ENCODE peak calls at places on chromosomes 16 and 17, in ten cellular contexts. I is fibroblast of lung; O is CD8-positive, alpha-beta memory T cell; M is neural progenitor cell; H is neuronal stem cell; K is heart left ventricle; R is cardiac muscle cell; S is transverse colon; G is PC-9; T is ovary. C is an unnamed sample. For H3K27me3 and H3K4me1, the result is how much of the 10 kb centered on the place peaks cover.

GRCh38 chr16:62298567-62298966 is 262.3 kb upstream of the CDH8 start:
- DNase-seq in I (no peak), O (no peak), M (peak), H (no peak), K (no peak), R (no peak), S (no peak), G (no peak), T (no peak), C (no peak)

GRCh38 chr16:4414187-4414909 is 2.0 kb downstream of the CORO7 start:
- DNase-seq in I (no peak), O (peak), M (no peak), H (no peak), K (no peak), R (no peak), S (peak), G (no peak), T (no peak), C (no peak)

GRCh38 chr17:79618383-79619067 is 7.7 kb upstream of the RBFOX3 start:
- DNase-seq in I (no peak), O (peak), M (no peak), H (no peak), K (peak), R (no peak), S (no peak), G (no peak), T (no peak), C (no peak)

GRCh38 chr17:14067347-14067746 is 2.0 kb upstream of the COX10 start:
- DNase-seq in I (no peak), O (no peak), M (no peak), H (no peak), K (no peak), R (no peak), S (no peak), G (no peak), T (no peak), C (no peak)

GRCh38 chr17:78998311-78999055 is 11.1 kb downstream of the CANT1 start:
- DNase-seq in I (no peak), O (no peak), M (no peak), H (no peak), K (peak), R (no peak), S (peak), G (no peak), T (peak), C (peak)

GRCh38 chr17:63949576-63950250 is 17.6 kb upstream of the CD79B start:
- DNase-seq in I (no peak), O (no peak), M (no peak), H (no peak), K (no peak), R (no peak), S (no peak), G (no peak), T (no peak), C (peak)

GRCh38 chr17:8939496-8940334 is 25.8 kb downstream of the PIK3R5 start:
- DNase-seq in I (no peak), O (no peak), M (no peak), H (no peak), K (no peak), R (no peak), S (no peak), G (no peak), T (no peak), C (no peak)

GRCh38 chr17:59842901-59843652 is 49.7 kb downstream of the TUBD1 start:
- DNase-seq in I (peak), O (peak), M (no peak), H (no peak), K (no peak), R (no peak), S (peak), G (peak), T (peak), C (no peak)

GRCh38 chr16:68229431-68230175 is 6.3 kb downstream of the ESRP2 start:
- DNase-seq in I (peak), O (peak), M (peak), H (no peak), K (peak), R (peak), S (no peak), G (no peak), T (peak), C (no peak)

GRCh38 chr16:87563022-87563421 is 39.3 kb upstream of the JPH3 start:
- DNase-seq in I (no peak), O (no peak), M (no peak), H (no peak), K (no peak), R (no peak), S (no peak), G (no peak), T (no peak), C (no peak)

GRCh38 chr17:80477647-80478478 is 1.5 kb upstream of the NPTX1 start:
- DNase-seq in I (peak), O (no peak), M (peak), H (no peak), K (no peak), R (peak), S (peak), G (no peak), T (peak), C (no peak)

GRCh38 chr17:79699386-79700036 is 31.2 kb upstream of the ENPP7 start:
- DNase-seq in I (no peak), O (no peak), M (no peak), H (no peak), K (no peak), R (no peak), S (no peak), G (no peak), T (no peak), C (no peak)

GRCh38 chr17:81538651-81539570 is 10.7 kb downstream of the FSCN2 start:
- DNase-seq in I (no peak), O (no peak), M (no peak), H (no peak), K (no peak), R (peak), S (no peak), G (no peak), T (no peak), C (peak)

GRCh38 chr17:75915268-75915667 is 10.6 kb upstream of the MRPL38 start:
- DNase-seq in I (no peak), O (no peak), M (no peak), H (no peak), K (no peak), R (no peak), S (no peak), G (no peak), T (no peak), C (no peak)

GRCh38 chr16:66524601-66525164 is 25.2 kb downstream of the TK2 start:
- DNase-seq in I (no peak), O (no peak), M (no peak), H (no peak), K (peak), R (no peak), S (peak), G (no peak), T (no peak), C (no peak)

GRCh38 chr16:305916-306315 is 23.0 kb downstream of the PDIA2 start:
- DNase-seq in I (no peak), O (no peak), M (no peak), H (no peak), K (no peak), R (no peak), S (no peak), G (no peak), T (peak), C (no peak)

GRCh38 chr17:66633322-66633965 is 201.5 kb upstream of the CACNG5 start:
- DNase-seq in I (peak), O (no peak), M (no peak), H (no peak), K (no peak), R (peak), S (no peak), G (no peak), T (no peak), C (no peak)

GRCh38 chr16:10906482-10906881 is 29.5 kb downstream of the CIITA start:
- DNase-seq in I (no peak), O (no peak), M (no peak), H (no peak), K (no peak), R (no peak), S (no peak), G (no peak), T (no peak), C (no peak)

GRCh38 chr17:72351365-72351764 is 230.5 kb downstream of the SOX9 start:
- DNase-seq in I (no peak), O (no peak), M (no peak), H (no peak), K (no peak), R (no peak), S (no peak), G (no peak), T (no peak), C (no peak)

GRCh38 chr17:72346306-72346705 is 225.5 kb downstream of the SOX9 start:
- DNase-seq in I (no peak), O (no peak), M (no peak), H (no peak), K (no peak), R (no peak), S (no peak), G (no peak), T (no peak), C (no peak)

GRCh38 chr17:72349011-72349410 is 228.2 kb downstream of the SOX9 start:
- DNase-seq in I (no peak), O (no peak), M (no peak), H (no peak), K (no peak), R (no peak), S (no peak), G (no peak), T (no peak), C (no peak)

GRCh38 chr17:72351884-72352346 is 231.1 kb downstream of the SOX9 start:
- DNase-seq in I (no peak), O (no peak), M (peak), H (no peak), K (no peak), R (peak), S (no peak), G (peak), T (no peak), C (no peak)

DNA sequence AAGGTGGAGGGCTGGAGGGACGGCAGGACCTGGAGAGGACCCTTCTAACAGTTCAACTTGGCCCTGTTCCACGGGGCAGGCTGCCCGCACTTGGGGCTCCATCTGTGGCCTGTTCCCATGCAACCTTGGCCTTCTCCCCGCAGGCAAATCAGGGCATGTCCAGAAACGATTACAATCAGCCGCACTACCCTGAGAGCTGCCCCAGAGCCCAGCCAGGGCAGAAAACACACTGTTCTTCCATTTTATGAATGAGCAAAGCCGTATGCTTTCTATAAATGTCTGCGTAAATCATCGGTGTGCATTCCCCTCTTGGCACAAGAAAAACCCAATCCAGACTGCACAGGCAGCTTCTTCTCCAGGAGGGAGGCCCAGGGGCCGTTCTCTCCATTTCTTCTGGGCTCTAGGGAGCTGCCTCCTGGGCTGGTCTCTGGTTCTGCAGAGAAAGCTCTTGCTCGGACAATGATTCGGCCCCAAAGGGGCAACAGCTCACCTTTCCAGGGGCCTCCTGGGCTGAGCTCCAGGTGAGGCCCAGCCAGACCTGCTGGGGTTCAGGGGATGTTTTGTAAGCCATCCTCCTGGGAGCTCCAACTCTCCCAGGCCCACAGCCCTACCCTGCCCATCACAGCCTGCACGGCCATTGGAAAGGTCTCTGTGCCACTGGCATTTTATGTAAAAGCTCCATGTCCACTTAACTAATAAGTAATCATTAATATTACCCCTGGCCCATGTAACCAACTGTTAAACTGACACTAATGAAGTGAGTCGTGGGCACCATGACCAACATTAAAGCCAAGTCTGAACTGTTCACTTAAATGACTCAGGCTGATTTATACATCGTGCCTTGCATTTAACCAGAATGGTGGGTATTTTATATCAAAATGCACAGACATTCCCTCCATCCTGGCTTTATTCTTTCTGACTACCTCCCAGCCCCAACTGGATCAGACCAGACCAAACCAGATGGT is 229.0 kb downstream of the SOX9 start:
- DNase-seq in I (no peak), O (no peak), M (no peak), H (no peak), K (no peak), R (no peak), S (no peak), G (no peak), T (no peak), C (no peak)
- H3K27me3 ChIP-seq in I (under half), O (under half), M (under half), H (under half), K (under half), R (under half), S (under half), G (under half), T (under half), C (under half)

DNA sequence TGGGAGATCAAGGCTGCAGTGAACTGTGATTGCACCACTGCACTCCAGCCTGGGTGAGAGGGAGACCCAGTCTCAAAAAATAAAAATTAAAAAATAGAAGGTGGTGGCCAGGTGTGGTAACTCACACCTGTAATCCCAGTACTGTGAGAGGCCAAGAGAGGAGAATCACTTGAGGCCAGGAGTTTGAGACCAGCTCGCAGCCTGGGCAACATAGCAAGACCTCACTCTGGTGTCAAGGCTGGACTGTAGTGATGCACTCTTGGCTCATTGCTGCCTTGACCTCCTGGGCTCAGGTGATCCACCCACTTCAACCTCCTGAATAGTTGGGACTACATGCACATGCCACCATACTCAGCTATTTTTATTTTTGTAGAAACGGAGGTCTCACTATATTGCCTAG is 13.3 kb downstream of the RFFL start:
- DNase-seq in I (no peak), O (no peak), M (no peak), H (no peak), K (no peak), R (no peak), S (no peak), G (no peak), T (no peak), C (no peak)
- H3K4me1 ChIP-seq in I (under half), O (half or more), M (half or more), H (under half), K (under half), R (under half), S (under half), G (under half), T (under half), C (under half)

DNA sequence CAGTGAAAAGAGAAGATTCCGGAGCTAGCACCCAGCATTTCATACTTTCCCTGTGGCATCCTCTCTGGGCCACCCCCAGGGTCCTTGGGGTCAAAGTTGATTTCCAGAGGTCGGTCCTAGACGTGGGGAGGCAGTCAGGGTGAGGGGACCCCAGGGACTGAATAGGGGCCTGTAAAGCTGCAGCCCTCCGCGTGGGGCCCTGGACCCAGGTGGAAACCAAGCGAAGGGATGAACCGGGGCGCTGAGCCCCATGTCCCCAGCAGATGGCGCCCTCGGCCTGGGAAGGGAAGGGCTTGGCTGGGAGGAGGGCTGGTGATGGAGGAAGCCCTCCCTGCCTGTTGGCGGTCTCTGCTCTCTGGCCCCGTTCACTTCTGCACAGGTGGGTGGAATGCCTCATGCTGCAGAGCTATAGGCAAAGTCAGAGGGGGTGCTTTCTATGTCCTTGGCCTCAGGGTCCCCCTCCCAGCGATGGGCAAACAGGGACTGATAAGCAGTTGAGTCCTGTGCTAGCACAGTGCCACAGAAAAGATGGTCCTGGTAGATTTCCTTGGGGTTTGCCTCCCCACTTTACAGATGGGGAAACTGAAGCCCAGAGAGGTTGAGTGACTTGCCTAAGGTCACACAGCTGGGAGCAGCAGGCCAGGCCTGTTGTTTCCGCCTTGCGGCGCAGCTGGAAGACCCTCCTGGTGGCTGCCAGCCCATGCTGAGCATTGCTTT is 163.4 kb upstream of the CIBAR2 start:
- DNase-seq in I (peak), O (peak), M (peak), H (peak), K (peak), R (peak), S (peak), G (no peak), T (peak), C (peak)
- H3K4me3 ChIP-seq in I (no peak), O (no peak), M (no peak), H (no peak), K (no peak), R (no peak), S (no peak), G (no peak), T (no peak), C (no peak)

GRCh38 chr16:51153275-51153991 is 2.4 kb upstream of the SALL1 start:
- DNase-seq in I (peak), O (no peak), M (peak), H (no peak), K (no peak), R (peak), S (no peak), G (no peak), T (no peak), C (no peak)

GRCh38 chr16:51152691-51153261 is 1.7 kb upstream of the SALL1 start:
- DNase-seq in I (no peak), O (no peak), M (no peak), H (no peak), K (no peak), R (peak), S (no peak), G (no peak), T (no peak), C (no peak)

GRCh38 chr16:51155199-51155607 is 4.1 kb upstream of the SALL1 start:
- DNase-seq in I (peak), O (no peak), M (peak), H (no peak), K (no peak), R (peak), S (no peak), G (no peak), T (no peak), C (peak)

GRCh38 chr16:51155901-51156810 is 5.1 kb upstream of the SALL1 start:
- DNase-seq in I (peak), O (no peak), M (peak), H (no peak), K (no peak), R (peak), S (no peak), G (no peak), T (no peak), C (peak)

DNA sequence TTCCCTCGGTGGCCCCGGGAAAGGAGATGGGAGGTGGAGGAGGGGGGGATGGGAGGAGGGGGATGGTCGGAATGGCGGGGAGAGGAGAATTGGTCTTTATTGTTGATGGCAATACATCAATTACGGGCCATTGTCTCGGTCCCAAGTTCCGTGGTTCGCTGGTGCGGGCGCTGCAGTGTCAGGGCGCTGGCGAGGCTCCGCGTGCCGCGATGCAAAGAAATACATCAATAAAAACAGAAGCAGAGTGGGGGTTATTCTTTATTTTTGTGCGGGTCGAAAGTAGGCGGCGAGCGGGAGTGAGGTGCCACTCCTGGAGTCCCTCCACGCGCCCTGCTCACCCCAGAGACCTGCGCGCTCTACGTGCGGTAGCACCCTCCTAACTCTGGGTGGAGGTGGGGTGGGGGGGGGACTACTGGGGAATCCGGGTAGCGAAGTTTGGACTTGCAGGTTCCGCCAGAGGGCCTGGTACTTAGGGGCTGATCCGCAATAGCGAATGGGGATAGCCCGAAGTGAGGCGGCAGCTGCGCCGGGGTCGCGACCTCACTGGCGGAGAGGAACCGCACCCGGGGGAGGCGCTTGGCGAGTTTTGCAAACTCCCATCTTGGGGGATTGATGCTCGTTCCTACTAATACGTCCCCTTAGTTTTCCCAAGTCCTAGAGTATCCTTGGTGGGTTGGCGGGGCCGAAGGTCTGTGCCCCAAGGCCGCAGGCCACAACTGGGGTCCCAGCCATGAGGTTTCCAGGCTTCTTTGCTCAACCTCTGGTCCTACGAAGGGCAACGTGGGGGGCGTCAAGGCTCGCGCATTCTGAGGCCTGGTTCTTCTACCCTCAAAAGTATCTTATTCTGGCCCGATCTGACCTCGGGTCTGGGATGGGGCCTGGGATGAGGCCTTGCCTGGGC is 3.5 kb upstream of the SALL1 start:
- DNase-seq in I (peak), O (no peak), M (peak), H (no peak), K (no peak), R (peak), S (no peak), G (no peak), T (no peak), C (peak)
- H3K27me3 ChIP-seq in I (under half), O (under half), M (under half), H (under half), K (half or more), R (under half), S (half or more), G (under half), T (under half), C (under half)

GRCh38 chr17:48892940-48893645 is 506 bp downstream of the ATP5MC1 start:
- DNase-seq in I (no peak), O (peak), M (no peak), H (no peak), K (no peak), R (peak), S (no peak), G (no peak), T (no peak), C (no peak)
- H3K4me1 ChIP-seq in I (under half), O (under half), M (under half), H (under half), K (under half), R (under half), S (under half), G (under half), T (under half), C (under half)